ENCODE peak calls at places on chromosomes 11 and 22, in five cellular contexts. P is body of pancreas, O is NCI-H1417, B is fibroblast of pulmonary artery, C is LoVo. S is an unnamed sample.

GRCh38 chr22:43262990-43263644 is 76.2 kb upstream of the TTLL12 start:
- DNase-seq in P (peak), O (peak), B (peak), C (no peak), S (peak)

GRCh38 chr11:106706355-106706754 is 311.9 kb downstream of the GUCY1A2 start:
- DNase-seq in P (no peak), O (peak), B (peak), C (peak), S (no peak)

GRCh38 chr11:44868455-44869421 is 81.9 kb downstream of the TP53I11 start:
- DNase-seq in P (no peak), O (peak), B (no peak), C (no peak), S (no peak)

GRCh38 chr22:27752771-27753170 is 48.8 kb downstream of the MN1 start:
- DNase-seq in P (no peak), O (no peak), B (peak), C (peak), S (no peak)

GRCh38 chr11:36365937-36366336 is 69.8 kb downstream of the PRR5L start:
- DNase-seq in P (no peak), O (no peak), B (peak), C (no peak), S (no peak)

GRCh38 chr11:126311464-126312291 is 7.8 kb downstream of the DCPS start:
- DNase-seq in P (no peak), O (no peak), B (no peak), C (no peak), S (no peak)

GRCh38 chr11:100872951-100873350 is 185.9 kb downstream of the ARHGAP42 start:
- DNase-seq in P (no peak), O (no peak), B (peak), C (no peak), S (no peak)

GRCh38 chr11:64357904-64358535 is 942 bp upstream of the RPS6KA4 start:
- DNase-seq in P (no peak), O (no peak), B (no peak), C (peak), S (peak)

GRCh38 chr11:110069158-110069737 is 23.9 kb upstream of the ZC3H12C start:
- DNase-seq in P (peak), O (peak), B (peak), C (peak), S (no peak)

GRCh38 chr11:86228967-86229330 is 15.6 kb upstream of the EED start:
- DNase-seq in P (no peak), O (no peak), B (no peak), C (no peak), S (peak)

GRCh38 chr11:7544021-7544420 is 30.2 kb downstream of the PPFIBP2 start:
- DNase-seq in P (no peak), O (no peak), B (no peak), C (no peak), S (no peak)

GRCh38 chr11:620935-621814 is 3.6 kb downstream of the CDHR5 start:
- DNase-seq in P (no peak), O (no peak), B (no peak), C (no peak), S (no peak)

GRCh38 chr11:48043111-48043997 is 63.0 kb downstream of the PTPRJ start:
- DNase-seq in P (no peak), O (no peak), B (no peak), C (no peak), S (no peak)

GRCh38 chr11:36296925-36297604 is 977 bp downstream of the PRR5L start:
- DNase-seq in P (no peak), O (no peak), B (peak), C (peak), S (no peak)

GRCh38 chr11:65811764-65812475 is 21.8 kb upstream of the SNX32 start:
- DNase-seq in P (no peak), O (no peak), B (peak), C (no peak), S (no peak)

GRCh38 chr11:9214765-9215164 is 50.4 kb downstream of the DENND5A start:
- DNase-seq in P (no peak), O (no peak), B (no peak), C (no peak), S (no peak)

GRCh38 chr22:46651316-46651715 is 31.1 kb downstream of the GRAMD4 start:
- DNase-seq in P (no peak), O (no peak), B (no peak), C (no peak), S (no peak)

GRCh38 chr22:39233736-39234120 is 11.1 kb downstream of the PDGFB start:
- DNase-seq in P (peak), O (no peak), B (no peak), C (no peak), S (no peak)

GRCh38 chr11:65493367-65494176 is 5.3 kb upstream of the MALAT1 start:
- DNase-seq in P (peak), O (no peak), B (peak), C (peak), S (no peak)

GRCh38 chr11:6757373-6757967 is 14.3 kb downstream of the OR2AG2 start:
- DNase-seq in P (peak), O (peak), B (peak), C (peak), S (peak)

GRCh38 chr11:113644605-113645004 is 61.5 kb downstream of the TMPRSS5 start:
- DNase-seq in P (no peak), O (no peak), B (no peak), C (no peak), S (no peak)

GRCh38 chr11:12950681-12951080 is 58.4 kb upstream of the RASSF10 start:
- DNase-seq in P (no peak), O (no peak), B (peak), C (no peak), S (no peak)

GRCh38 chr11:118606844-118607228 is 579 bp upstream of the PHLDB1 start:
- DNase-seq in P (no peak), O (no peak), B (no peak), C (no peak), S (no peak)

GRCh38 chr11:107050126-107050525 is 31.9 kb upstream of the GUCY1A2 start:
- DNase-seq in P (no peak), O (no peak), B (no peak), C (no peak), S (no peak)

GRCh38 chr22:35444685-35445399 is 44.9 kb downstream of the MCM5 start:
- DNase-seq in P (no peak), O (no peak), B (no peak), C (no peak), S (no peak)

GRCh38 chr11:65615950-65616574 is 486 bp downstream of the PCNX3 start:
- DNase-seq in P (no peak), O (peak), B (no peak), C (no peak), S (peak)

GRCh38 chr11:71301858-71302533 is 49.6 kb upstream of the SHANK2 start:
- DNase-seq in P (no peak), O (no peak), B (peak), C (no peak), S (no peak)

GRCh38 chr11:86688398-86689179 is 16.2 kb upstream of the ME3 start:
- DNase-seq in P (no peak), O (no peak), B (peak), C (no peak), S (no peak)

GRCh38 chr22:31800065-31800464 is 46.2 kb downstream of the DEPDC5 start:
- DNase-seq in P (no peak), O (no peak), B (peak), C (peak), S (no peak)

S was measured in activated naive CD8-positive, alpha-beta T cell treated with anti-CD3 and anti-CD28 coated beads, Interleukin-2, amount 50 U/mL, for 24 hours.